ENCODE peak calls at places on chromosomes 1 and 21, in seven cellular contexts. G is lower lobe of right lung, J is tibial artery, M is fibroblast of lung, S is fibroblast of pulmonary artery, R is GM12865, N is astrocyte of the cerebellum. F is an unnamed sample.
A peak's percentile ranks its signal among the peaks of the same experiment; 100 is the strongest.

GRCh38 chr1:152502496-152503180 is 8.0 kb upstream of the LCE5A start:
- DNase-seq in G (no peak), J (no peak), M (peak; percentile 19), S (peak; percentile 16), R (no peak), N (no peak), F (no peak)

GRCh38 chr1:56081151-56081550 is 498.2 kb downstream of the PLPP3 start:
- DNase-seq in G (peak; percentile 42), J (no peak), M (peak; percentile 55), S (peak; percentile 83), R (no peak), N (no peak), F (no peak)

GRCh38 chr1:214031267-214031650 is 43.5 kb downstream of the PROX1 start:
- DNase-seq in G (no peak), J (no peak), M (no peak), S (no peak), R (no peak), N (no peak), F (no peak)

GRCh38 chr1:77394166-77394565 is 112.3 kb downstream of the AK5 start:
- DNase-seq in G (no peak), J (no peak), M (peak; percentile 85), S (peak; percentile 43), R (no peak), N (no peak), F (peak; percentile 45)

GRCh38 chr1:9455487-9456237 is 83.6 kb upstream of the SLC25A33 start:
- DNase-seq in G (peak; percentile 73), J (no peak), M (peak; percentile 54), S (peak; percentile 72), R (peak; percentile 60), N (peak; percentile 35), F (no peak)

GRCh38 chr1:221939598-221939997 is 197.7 kb upstream of the DUSP10 start:
- DNase-seq in G (no peak), J (no peak), M (no peak), S (no peak), R (peak; percentile 79), N (no peak), F (no peak)

GRCh38 chr1:221204055-221204833 is 325.0 kb downstream of the HLX start:
- DNase-seq in G (no peak), J (no peak), M (no peak), S (peak; percentile 2), R (no peak), N (no peak), F (no peak)

GRCh38 chr21:15617968-15618367 is 111.8 kb upstream of the USP25 start:
- DNase-seq in G (no peak), J (no peak), M (peak; percentile 76), S (peak; percentile 85), R (no peak), N (peak; percentile 78), F (no peak)

GRCh38 chr1:2539312-2539907 is 9.3 kb upstream of the HES5 start:
- DNase-seq in G (no peak), J (no peak), M (no peak), S (no peak), R (peak; percentile 21), N (no peak), F (no peak)

GRCh38 chr21:37266515-37267221 is 466 bp downstream of the VPS26C start:
- DNase-seq in G (peak; percentile 80), J (no peak), M (peak; percentile 38), S (peak; percentile 39), R (no peak), N (no peak), F (no peak)

GRCh38 chr1:51750729-51751128 is 127.8 kb downstream of the NRDC start:
- DNase-seq in G (no peak), J (no peak), M (peak; percentile 19), S (peak; percentile 68), R (no peak), N (no peak), F (no peak)

GRCh38 chr21:40272037-40272436 is 404.8 kb downstream of the PCP4 start:
- DNase-seq in G (no peak), J (no peak), M (no peak), S (no peak), R (no peak), N (no peak), F (no peak)

GRCh38 chr21:37425684-37426083 is 59.1 kb downstream of the DYRK1A start:
- DNase-seq in G (no peak), J (no peak), M (no peak), S (no peak), R (no peak), N (no peak), F (no peak)

GRCh38 chr1:88877911-88878310 is 13.5 kb downstream of the GTF2B start:
- DNase-seq in G (no peak), J (no peak), M (no peak), S (no peak), R (no peak), N (no peak), F (no peak)

GRCh38 chr1:18440385-18441226 is 40.1 kb upstream of the KLHDC7A start:
- DNase-seq in G (no peak), J (no peak), M (no peak), S (no peak), R (no peak), N (no peak), F (no peak)

GRCh38 chr1:161069731-161070270 is at the start of gene ARHGAP30:
- DNase-seq in G (peak; percentile 92), J (peak; percentile 80), M (no peak), S (no peak), R (peak; percentile 98), N (no peak), F (no peak)

GRCh38 chr1:92315766-92316413 is 17.0 kb downstream of the RPAP2 start:
- DNase-seq in G (no peak), J (no peak), M (no peak), S (no peak), R (no peak), N (no peak), F (no peak)

GRCh38 chr1:147076442-147076841 is 95.8 kb downstream of the PRKAB2 start:
- DNase-seq in G (no peak), J (no peak), M (no peak), S (no peak), R (no peak), N (no peak), F (no peak)

DNA sequence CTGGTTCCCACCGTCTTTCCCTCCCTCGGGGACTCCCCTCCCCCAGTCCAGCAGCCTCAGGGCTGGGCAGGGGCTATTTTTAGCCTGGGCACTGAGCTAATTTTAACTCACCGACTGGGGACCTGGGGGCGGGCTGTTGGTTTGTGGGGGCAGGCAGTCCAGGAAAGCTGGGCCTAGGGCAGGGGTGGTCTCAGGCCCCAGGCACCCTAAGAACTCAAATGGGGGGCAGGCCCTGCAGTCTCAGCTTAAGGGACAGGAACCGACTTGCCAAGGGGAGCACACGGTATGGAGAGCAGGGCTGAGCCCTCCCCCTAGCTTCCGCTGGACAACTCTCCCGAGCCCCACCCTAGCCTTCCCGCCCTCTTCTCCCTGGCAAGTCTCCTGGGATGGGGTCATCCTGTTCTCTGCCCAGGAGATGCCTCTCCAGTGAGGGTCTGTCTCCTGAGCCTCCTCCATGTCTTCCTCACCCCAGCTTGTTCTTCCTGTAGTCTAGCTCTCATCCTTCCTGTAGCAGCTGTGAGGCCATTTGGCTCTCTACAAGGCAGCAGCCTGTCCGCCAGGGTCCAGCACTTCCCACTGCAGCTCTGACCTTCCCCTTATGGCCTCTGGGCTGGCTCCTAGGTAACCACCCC is 10.1 kb downstream of the MEF2D start:
- DNase-seq in G (no peak), J (peak; percentile 87), M (no peak), S (no peak), R (peak; percentile 62), N (no peak), F (no peak)
- TF ChIP-seq CTCF in G (no peak), J (peak; percentile 67), M (peak; percentile 13), S (no peak), R (no peak), N (peak; percentile 33), F (peak; percentile 30)

DNA sequence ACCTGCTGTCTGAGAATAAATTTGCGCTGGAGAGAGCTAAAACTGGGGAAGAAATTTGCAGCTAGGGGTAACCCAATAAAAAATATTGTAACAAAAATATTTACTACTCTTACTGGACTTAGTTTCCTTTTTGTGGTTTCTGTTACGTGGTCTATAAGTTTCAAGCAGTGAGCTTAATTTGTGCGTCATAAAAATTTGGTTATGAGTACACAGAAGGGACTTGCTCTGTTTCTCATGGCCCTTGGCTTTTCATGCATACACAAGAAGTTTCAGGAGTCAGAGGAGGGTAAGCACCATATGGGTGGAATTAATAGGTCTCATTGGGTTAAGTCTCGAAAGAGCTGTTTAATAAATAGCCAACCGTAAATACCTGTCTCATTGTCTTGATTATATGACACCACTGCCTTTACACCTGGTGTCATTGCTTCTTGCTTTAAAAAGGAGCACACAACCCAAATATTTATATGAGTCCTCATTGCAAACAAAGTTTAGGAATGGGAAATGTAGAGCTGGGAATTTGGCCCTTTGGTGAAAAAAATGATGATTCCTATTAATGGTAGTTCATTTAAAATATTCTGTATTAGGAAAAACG is 1.9 kb downstream of the BACH1 start:
- DNase-seq in G (no peak), J (no peak), M (peak; percentile 62), S (no peak), R (peak; percentile 90), N (no peak), F (no peak)
- H3K4me3 ChIP-seq in G (peak overlapping the region; percentile 81), J (peak overlapping the region; percentile 83), M (peak overlapping the region; percentile 93), S (peak overlapping the region; percentile 95), R (peak overlapping the region; percentile 83), N (peak overlapping the region; percentile 55), F (peak overlapping the region; percentile 64)

GRCh38 chr1:58839871-58840835 is 56.3 kb upstream of the JUN start:
- DNase-seq in G (no peak), J (no peak), M (peak; percentile 46), S (peak; percentile 20), R (no peak), N (no peak), F (peak; percentile 40)

GRCh38 chr1:58839147-58839795 is 55.4 kb upstream of the JUN start:
- DNase-seq in G (no peak), J (no peak), M (no peak), S (no peak), R (no peak), N (no peak), F (no peak)

GRCh38 chr1:58842941-58843340 is 59.1 kb upstream of the JUN start:
- DNase-seq in G (no peak), J (no peak), M (no peak), S (no peak), R (no peak), N (no peak), F (no peak)

GRCh38 chr1:58844176-58844575 is 60.3 kb upstream of the JUN start:
- DNase-seq in G (no peak), J (no peak), M (peak; percentile 70), S (no peak), R (no peak), N (no peak), F (peak; percentile 14)

GRCh38 chr1:58841455-58841854 is 57.6 kb upstream of the JUN start:
- DNase-seq in G (peak; percentile 53), J (no peak), M (no peak), S (no peak), R (peak; percentile 52), N (no peak), F (no peak)
- TF ChIP-seq CTCF in G (peak; percentile 50), J (no peak), M (peak; percentile 9), S (peak; percentile 35), R (peak; percentile 53), N (peak; percentile 28), F (peak; percentile 33)

DNA sequence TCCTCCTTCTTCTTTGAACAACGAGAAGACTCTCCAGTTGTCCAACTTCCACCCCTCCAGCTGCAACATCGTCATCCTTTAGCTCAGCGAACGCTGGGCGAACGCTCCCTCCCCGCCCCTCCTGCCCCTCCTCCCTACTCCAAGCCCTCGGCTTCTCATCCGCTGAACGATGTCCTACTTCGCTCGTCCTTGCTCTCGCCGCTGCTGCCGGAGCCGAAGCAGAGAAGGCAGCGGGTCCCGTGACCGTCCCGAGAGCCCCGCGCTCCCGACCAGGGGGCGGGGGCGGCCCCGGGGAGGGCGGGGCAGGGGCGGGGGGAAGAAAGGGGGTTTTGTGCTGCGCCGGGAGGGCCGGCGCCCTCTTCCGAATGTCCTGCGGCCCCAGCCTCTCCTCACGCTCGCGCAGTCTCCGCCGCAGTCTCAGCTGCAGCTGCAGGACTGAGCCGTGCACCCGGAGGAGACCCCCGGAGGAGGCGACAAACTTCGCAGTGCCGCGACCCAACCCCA is at the start of gene BCAN:
- DNase-seq in G (no peak), J (no peak), M (no peak), S (peak; percentile 31), R (no peak), N (no peak), F (no peak)
- H3K4me3 ChIP-seq in G (peak within 1 kb of the TSS; percentile 44), J (peak within 1 kb of the TSS; percentile 30), M (no peak within 1 kb of the TSS), S (no peak within 1 kb of the TSS), R (no peak within 1 kb of the TSS), N (peak within 1 kb of the TSS; percentile 15), F (no peak within 1 kb of the TSS)

F was measured in AG09309.